ENCODE peak calls at places on chromosomes 1 and 21, in five cellular contexts. K is progenitor cell of endocrine pancreas, H is fibroblast of lung, P is sigmoid colon, B is cardiac fibroblast. U is an unnamed sample.

GRCh38 chr1:207027221-207027777 is 5.3 kb downstream of the C1orf116 start:
- DNase-seq in K (no peak), H (no peak), P (no peak), B (peak), U (no peak)

GRCh38 chr1:90919190-90919719 is 102.6 kb downstream of the ZNF644 start:
- DNase-seq in K (no peak), H (no peak), P (no peak), B (no peak), U (no peak)

GRCh38 chr1:167441222-167441621 is 77.1 kb downstream of the CD247 start:
- DNase-seq in K (no peak), H (no peak), P (no peak), B (no peak), U (no peak)

GRCh38 chr1:199007423-199007822 is 368.6 kb downstream of the PTPRC start:
- DNase-seq in K (no peak), H (no peak), P (no peak), B (peak), U (no peak)

GRCh38 chr1:201385299-201385891 is 7.9 kb upstream of the TNNT2 start:
- DNase-seq in K (peak), H (no peak), P (no peak), B (peak), U (no peak)

GRCh38 chr1:30912913-30913652 is 4.5 kb upstream of the SDC3 start:
- DNase-seq in K (no peak), H (no peak), P (peak), B (no peak), U (peak)

GRCh38 chr1:67646145-67647035 is 38.6 kb upstream of the GADD45A start:
- DNase-seq in K (no peak), H (peak), P (no peak), B (peak), U (no peak)

GRCh38 chr1:7783826-7784491 is at the start of gene PER3:
- DNase-seq in K (peak), H (peak), P (peak), B (peak), U (peak)

GRCh38 chr1:56255516-56256181 is 323.7 kb downstream of the PLPP3 start:
- DNase-seq in K (no peak), H (peak), P (peak), B (peak), U (no peak)

GRCh38 chr1:231369282-231369681 is 31.2 kb downstream of the SPRTN start:
- DNase-seq in K (no peak), H (no peak), P (no peak), B (no peak), U (no peak)
- TF ChIP-seq CTCF in K (no peak), H (no peak), P (no peak), B (no peak), U (peak)

GRCh38 chr1:115644109-115644508 is 2.3 kb downstream of the VANGL1 start:
- DNase-seq in K (no peak), H (no peak), P (no peak), B (no peak), U (no peak)

GRCh38 chr1:115641762-115642167 is at the start of gene VANGL1:
- DNase-seq in K (peak), H (peak), P (peak), B (peak), U (no peak)

GRCh38 chr1:115643219-115643618 is 1.4 kb downstream of the VANGL1 start:
- DNase-seq in K (no peak), H (no peak), P (no peak), B (no peak), U (no peak)

GRCh38 chr1:115643636-115644035 is 1.9 kb downstream of the VANGL1 start:
- DNase-seq in K (no peak), H (no peak), P (no peak), B (no peak), U (no peak)

DNA sequence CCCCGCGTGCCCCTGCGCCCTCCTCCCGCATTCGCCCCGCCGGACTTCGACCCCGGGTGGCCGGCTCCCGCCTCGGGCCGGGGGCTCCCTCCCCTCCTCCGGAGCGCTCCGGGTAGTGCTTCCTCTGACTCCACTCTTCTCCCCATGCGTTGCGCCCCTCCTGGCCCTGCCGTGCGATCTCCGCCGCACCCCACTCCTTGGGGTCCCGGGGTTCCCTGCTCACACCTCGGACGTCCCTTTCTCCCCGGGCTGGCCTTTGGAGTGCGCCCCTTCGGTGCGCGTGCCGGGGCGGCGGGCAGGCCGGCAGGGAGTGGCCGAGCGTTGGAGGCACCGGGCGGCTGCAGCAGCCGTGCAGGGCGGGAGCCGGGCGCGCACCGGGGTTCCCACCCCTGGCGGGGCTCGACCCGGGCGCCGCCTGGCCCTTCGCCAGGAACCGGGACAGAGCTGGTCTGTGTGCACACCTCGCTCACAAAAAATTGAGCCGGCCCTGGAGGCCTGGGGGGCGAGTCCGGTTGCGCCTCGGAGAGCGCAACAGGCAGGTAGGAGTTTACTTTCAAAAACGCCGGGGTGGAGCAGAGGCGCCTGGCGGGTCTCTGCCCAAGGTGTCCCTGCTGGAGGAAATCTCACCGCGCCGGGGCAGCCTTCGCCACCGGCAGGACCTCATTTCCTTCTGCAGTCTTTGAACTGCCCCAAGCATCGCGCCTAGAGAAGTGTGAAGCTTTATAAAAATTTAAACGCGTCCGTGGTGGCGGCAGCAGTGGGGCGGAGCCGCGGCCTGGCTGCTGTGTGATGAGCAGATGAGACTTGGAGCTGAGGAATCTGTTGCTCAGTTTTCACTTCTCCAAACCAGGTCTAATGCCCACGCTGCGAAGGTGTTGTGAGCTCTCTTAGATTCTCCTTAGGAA is 650 bp downstream of the VANGL1 start:
- DNase-seq in K (peak), H (peak), P (peak), B (peak), U (no peak)
- TF ChIP-seq CTCF in K (peak), H (no peak), P (no peak), B (no peak), U (peak)

DNA sequence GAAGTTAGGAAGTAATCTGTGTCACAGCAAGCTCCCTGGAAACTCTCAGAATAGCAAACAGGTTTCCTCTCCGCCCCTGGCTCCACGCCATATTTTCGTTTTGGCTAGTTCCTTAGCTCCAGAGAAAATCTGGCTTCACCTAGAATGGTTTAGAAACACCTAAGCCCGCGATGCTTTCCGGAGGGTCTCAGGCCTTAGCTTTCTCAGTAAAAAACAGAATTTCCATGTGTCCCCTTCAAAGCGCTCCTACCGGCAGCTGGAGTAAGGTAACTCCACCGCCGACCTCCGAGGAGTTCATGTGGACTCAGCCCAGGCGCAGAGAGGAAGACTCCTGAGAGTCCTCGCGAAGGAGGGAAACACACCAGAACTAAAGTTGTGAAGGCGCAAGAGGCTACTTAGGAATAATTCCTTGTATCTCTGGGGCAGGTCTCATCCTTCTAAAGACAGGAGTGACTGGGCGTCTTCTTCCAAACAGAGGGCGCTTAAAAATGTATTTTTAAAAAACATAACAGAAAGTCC is 406 bp downstream of the KIAA0040 start:
- DNase-seq in K (no peak), H (no peak), P (peak), B (peak), U (no peak)
- TF ChIP-seq CTCF in K (no peak), H (no peak), P (no peak), B (no peak), U (no peak)

GRCh38 chr1:42157667-42158066 is 4.5 kb downstream of the GUCA2B start:
- DNase-seq in K (no peak), H (no peak), P (no peak), B (no peak), U (no peak)
- TF ChIP-seq CTCF in K (no peak), H (no peak), P (no peak), B (no peak), U (no peak)

GRCh38 chr1:2801046-2801445 is 447 bp downstream of the TTC34 start:
- DNase-seq in K (no peak), H (no peak), P (peak), B (no peak), U (peak)

GRCh38 chr1:2803086-2803930 is 1.8 kb upstream of the TTC34 start:
- DNase-seq in K (no peak), H (no peak), P (peak), B (no peak), U (peak)

GRCh38 chr1:2800664-2801045 is 838 bp downstream of the TTC34 start:
- DNase-seq in K (no peak), H (no peak), P (peak), B (no peak), U (no peak)

GRCh38 chr1:2802421-2802961 is 998 bp upstream of the TTC34 start:
- DNase-seq in K (no peak), H (no peak), P (peak), B (no peak), U (peak)

DNA sequence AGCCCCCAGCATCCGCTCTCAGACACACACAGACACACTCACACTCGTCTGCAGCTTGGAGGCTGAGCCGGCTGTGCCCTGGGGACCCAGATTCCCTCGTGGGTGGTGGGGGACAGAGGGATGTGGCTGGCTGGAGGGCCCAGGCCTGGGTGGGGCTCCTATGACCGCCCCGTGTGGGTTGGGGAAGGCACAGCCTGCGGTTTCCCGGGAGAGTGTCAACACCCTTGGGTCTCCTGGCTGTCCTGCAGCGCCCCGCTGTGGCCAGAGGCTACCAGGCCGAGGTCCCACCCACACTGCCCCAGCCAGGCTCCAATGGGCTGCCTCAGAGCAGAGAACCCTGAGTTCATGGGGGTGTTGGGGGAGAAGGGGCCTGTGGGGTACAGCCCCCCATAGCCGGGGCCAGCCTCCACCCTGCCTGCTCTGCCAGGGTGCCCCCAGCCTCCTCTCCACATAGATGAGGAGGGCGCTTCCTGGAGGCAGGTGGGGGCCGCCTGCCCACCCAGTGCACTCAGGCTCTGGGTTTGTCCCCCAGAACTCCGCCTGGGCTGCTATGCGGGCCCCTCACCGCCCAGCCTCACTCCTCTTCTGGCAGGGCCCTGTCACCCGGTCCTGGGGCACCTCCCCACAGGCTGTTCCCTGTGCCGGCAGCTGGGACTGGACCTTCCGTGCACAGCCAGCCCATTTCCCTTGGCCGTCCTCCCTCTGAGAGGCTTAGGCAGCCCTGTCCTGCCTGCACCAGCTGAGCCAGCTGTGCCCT is at the start of gene TTC34:
- DNase-seq in K (no peak), H (peak), P (peak), B (no peak), U (peak)
- TF ChIP-seq CTCF in K (no peak), H (no peak), P (no peak), B (no peak), U (no peak)

GRCh38 chr1:32241011-32241763 is 5.8 kb upstream of the FAM167B start:
- DNase-seq in K (peak), H (peak), P (peak), B (peak), U (no peak)
- TF ChIP-seq CTCF in K (no peak), H (no peak), P (no peak), B (no peak), U (peak)

DNA sequence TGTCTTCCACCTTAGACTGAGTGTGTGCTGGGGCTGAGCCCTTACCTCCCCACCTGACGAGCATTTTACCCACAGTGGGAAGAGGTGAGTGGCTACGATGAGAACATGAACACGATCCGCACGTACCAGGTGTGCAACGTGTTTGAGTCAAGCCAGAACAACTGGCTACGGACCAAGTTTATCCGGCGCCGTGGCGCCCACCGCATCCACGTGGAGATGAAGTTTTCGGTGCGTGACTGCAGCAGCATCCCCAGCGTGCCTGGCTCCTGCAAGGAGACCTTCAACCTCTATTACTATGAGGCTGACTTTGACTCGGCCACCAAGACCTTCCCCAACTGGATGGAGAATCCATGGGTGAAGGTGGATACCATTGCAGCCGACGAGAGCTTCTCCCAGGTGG is 73.7 kb downstream of the EPHB2 start:
- DNase-seq in K (no peak), H (no peak), P (no peak), B (no peak), U (no peak)
- TF ChIP-seq CTCF in K (no peak), H (no peak), P (no peak), B (no peak), U (no peak)

DNA sequence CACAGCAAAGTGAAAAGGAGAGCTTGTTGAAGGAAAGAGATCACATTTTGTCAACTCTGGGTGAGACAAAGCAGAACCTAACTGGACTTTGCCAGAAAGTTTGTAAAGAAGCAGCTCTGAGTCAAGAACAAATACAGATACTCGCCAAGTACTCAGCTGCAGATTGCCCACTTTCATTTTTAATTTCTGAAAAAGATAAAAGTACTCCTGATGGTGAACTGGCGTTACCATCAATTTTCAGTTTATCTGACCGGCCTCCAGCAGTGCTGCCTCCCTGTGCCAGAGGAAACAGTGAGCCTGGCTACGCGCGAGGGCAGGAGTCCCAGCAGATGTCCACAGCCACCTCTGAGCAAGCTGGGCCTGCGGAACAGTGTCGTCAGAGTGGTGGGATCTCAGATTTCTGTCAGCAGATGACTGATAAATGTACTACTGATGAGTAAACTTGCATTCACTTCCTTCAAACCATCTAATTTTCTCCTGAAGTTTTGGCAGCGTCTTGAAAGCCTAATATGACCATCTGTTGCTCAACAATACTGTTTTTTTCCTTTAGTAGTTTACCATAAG is 43.8 kb downstream of the BACH1 start:
- DNase-seq in K (no peak), H (peak), P (peak), B (peak), U (no peak)
- TF ChIP-seq CTCF in K (no peak), H (no peak), P (no peak), B (no peak), U (no peak)

GRCh38 chr1:61844006-61844405 is 101.7 kb downstream of the PATJ start:
- DNase-seq in K (no peak), H (no peak), P (no peak), B (peak), U (no peak)

GRCh38 chr1:61839702-61840101 is 97.4 kb downstream of the PATJ start:
- DNase-seq in K (no peak), H (peak), P (no peak), B (peak), U (no peak)

GRCh38 chr1:61842863-61843514 is 100.7 kb downstream of the PATJ start:
- DNase-seq in K (no peak), H (no peak), P (no peak), B (peak), U (no peak)
- TF ChIP-seq CTCF in K (no peak), H (no peak), P (no peak), B (peak), U (peak)

GRCh38 chr1:110944806-110945205 is 18.9 kb downstream of the LRIF1 start:
- DNase-seq in K (no peak), H (no peak), P (no peak), B (no peak), U (no peak)
- TF ChIP-seq CTCF in K (no peak), H (no peak), P (no peak), B (no peak), U (no peak)